ENCODE peak calls at places on chromosomes 1 and 21, in seven cellular contexts. Q is endothelial cell of umbilical vein, K is H1, J is HCT116, S is A549, U is HepG2, R is GM12878. T is an unnamed sample.

GRCh38 chr1:41696381-41696780 is 211.9 kb upstream of the EDN2 start:
- DNase-seq in J (no peak), U (no peak), K (no peak), Q (no peak), S (no peak), R (no peak), T (no peak)

GRCh38 chr1:24659993-24660665 is 17.0 kb downstream of the SRRM1 start:
- DNase-seq in J (no peak), S (no peak), U (no peak), K (no peak), Q (no peak), R (no peak), T (no peak)

GRCh38 chr1:39613250-39613649 is 26.2 kb downstream of the HEYL start:
- DNase-seq in S (no peak), U (no peak), R (no peak), J (no peak), K (no peak), Q (no peak), T (no peak)

GRCh38 chr1:243598433-243598832 is 251.6 kb downstream of the AKT3 start:
- DNase-seq in K (no peak), R (no peak), Q (no peak), J (no peak), U (no peak), S (peak; percentile 39), T (peak; percentile 86)

GRCh38 chr1:110035236-110035752 is 870 bp downstream of the STRIP1 start:
- DNase-seq in U (no peak), J (no peak), R (no peak), Q (no peak), K (no peak), S (no peak), T (no peak)

GRCh38 chr21:25330266-25330665 is 277.0 kb downstream of the MRPL39 start:
- DNase-seq in S (no peak), J (no peak), K (no peak), Q (no peak), U (no peak), R (no peak), T (no peak)

GRCh38 chr1:172603816-172604215 is 55.1 kb upstream of the FASLG start:
- DNase-seq in Q (no peak), K (no peak), R (no peak), U (no peak), S (no peak), J (no peak), T (no peak)

GRCh38 chr1:192524223-192524622 is 51.4 kb upstream of the RGS1 start:
- DNase-seq in S (no peak), K (no peak), Q (peak; percentile 67), R (no peak), J (no peak), U (no peak), T (no peak)

GRCh38 chr1:210400043-210400840 is 71.5 kb downstream of the HHAT start:
- DNase-seq in J (peak; percentile 46), U (peak; percentile 65), S (peak; percentile 71), R (peak; percentile 74), Q (peak; percentile 48), K (peak; percentile 78), T (peak; percentile 54)

GRCh38 chr1:31798433-31799195 is 17.2 kb downstream of the SPOCD1 start:
- DNase-seq in K (no peak), Q (peak; percentile 88), U (peak; percentile 16), J (no peak), S (peak; percentile 35), R (no peak), T (peak; percentile 39)

GRCh38 chr21:23585419-23585818 is 2021.9 kb downstream of the MRPL39 start:
- DNase-seq in R (no peak), J (no peak), Q (no peak), U (no peak), S (no peak), K (no peak), T (no peak)

GRCh38 chr1:217188280-217189235 is 442.3 kb downstream of the GPATCH2 start:
- DNase-seq in S (no peak), J (no peak), U (no peak), Q (no peak), R (no peak), K (no peak), T (no peak)

GRCh38 chr21:27423073-27423472 is 456.2 kb upstream of the ADAMTS5 start:
- DNase-seq in S (no peak), J (no peak), R (no peak), K (no peak), Q (no peak), U (no peak), T (no peak)

GRCh38 chr1:155272466-155273133 is 704 bp downstream of the CLK2 start:
- DNase-seq in S (peak; percentile 72), U (peak; percentile 42), J (no peak), K (no peak), R (no peak), Q (peak; percentile 57), T (no peak)

GRCh38 chr1:230141002-230141648 is 74.1 kb downstream of the GALNT2 start:
- DNase-seq in K (no peak), Q (no peak), R (no peak), U (no peak), S (no peak), J (no peak), T (no peak)

GRCh38 chr1:218478336-218478735 is 133.2 kb downstream of the TGFB2 start:
- DNase-seq in J (no peak), S (peak; percentile 74), Q (no peak), U (peak; percentile 39), R (no peak), K (no peak), T (peak; percentile 28)

GRCh38 chr1:185244015-185244747 is 72.9 kb downstream of the IVNS1ABP start:
- DNase-seq in R (no peak), K (no peak), S (peak; percentile 7), U (no peak), Q (peak; percentile 58), J (no peak), T (peak; percentile 11)

GRCh38 chr21:32467291-32467690 is 54.8 kb downstream of the EVA1C start:
- DNase-seq in K (no peak), Q (no peak), J (no peak), S (no peak), R (no peak), U (no peak), T (no peak)

GRCh38 chr1:151990058-151990855 is 3.4 kb downstream of the S100A10 start:
- DNase-seq in S (no peak), Q (peak; percentile 13), R (no peak), J (no peak), U (no peak), K (no peak), T (no peak)
- TF ChIP-seq POLR2A in S (no peak), Q (no peak), R (no peak), J (no peak), U (no peak), K (no peak), T (no peak)

DNA sequence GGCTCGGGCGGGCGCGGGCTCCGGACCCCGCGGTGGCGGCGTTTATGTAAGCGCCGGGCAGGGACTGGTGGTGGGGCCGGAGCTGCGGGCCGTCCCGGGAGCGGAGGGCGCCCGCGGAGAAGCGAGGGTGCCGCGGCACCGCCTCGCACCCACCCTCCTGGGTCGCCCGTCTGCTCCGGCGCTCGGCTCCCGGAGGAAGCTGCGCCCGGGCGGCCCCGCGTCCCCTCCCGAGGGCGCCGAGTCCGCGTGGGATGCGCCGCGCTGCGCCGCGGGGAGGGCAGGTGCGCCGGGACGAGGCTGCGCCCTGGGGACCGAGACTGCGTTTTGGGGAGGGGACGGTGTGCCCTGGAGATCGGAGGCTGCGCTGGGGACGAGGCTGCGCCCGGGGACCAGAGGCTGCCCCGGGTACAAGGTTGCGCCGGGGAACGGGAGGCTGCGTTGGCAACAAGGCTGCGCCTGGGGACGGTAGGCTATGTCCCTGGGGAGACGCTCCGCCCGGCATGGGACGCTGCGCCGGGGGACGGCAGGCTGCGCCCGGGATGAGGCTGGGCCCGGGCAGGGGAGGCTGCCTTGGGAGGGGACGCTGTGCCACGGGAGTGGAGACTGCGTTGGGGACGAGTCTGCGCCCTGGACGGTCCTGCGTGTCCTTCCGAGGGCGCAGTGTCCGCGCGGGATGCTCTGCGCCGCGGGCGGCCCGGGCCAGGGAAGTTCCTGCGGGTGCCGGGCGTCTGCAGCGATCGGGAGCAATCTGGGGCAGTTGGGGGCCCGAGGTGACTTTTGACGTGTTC is 632 bp downstream of the ADARB1 start:
- DNase-seq in J (no peak), S (peak; percentile 39), K (peak; percentile 67), R (no peak), U (no peak), Q (peak; percentile 38), T (peak; percentile 70)
- TF ChIP-seq MAX in J (peak; percentile 4), S (peak; percentile 17), K (no peak), R (no peak), U (peak; percentile 23), Q (no peak), T (no peak)

GRCh38 chr21:46193829-46194373 is 9.6 kb upstream of the SPATC1L start:
- DNase-seq in R (no peak), Q (no peak), S (no peak), J (no peak), U (no peak), K (peak; percentile 13), T (no peak)
- TF ChIP-seq POLR2A in R (no peak), Q (no peak), S (no peak), J (no peak), U (no peak), K (no peak), T (no peak)

GRCh38 chr1:94246692-94247145 is 9.3 kb upstream of the ARHGAP29 start:
- DNase-seq in Q (peak; percentile 69), U (no peak), K (no peak), S (no peak), J (no peak), R (no peak), T (no peak)

GRCh38 chr1:94248956-94249688 is 11.7 kb upstream of the ARHGAP29 start:
- DNase-seq in Q (no peak), U (no peak), K (no peak), R (no peak), S (no peak), J (no peak), T (no peak)

GRCh38 chr1:94245747-94246438 is 8.5 kb upstream of the ARHGAP29 start:
- DNase-seq in U (no peak), R (no peak), Q (peak; percentile 65), J (no peak), K (no peak), S (no peak), T (no peak)

GRCh38 chr1:94244816-94245215 is 7.4 kb upstream of the ARHGAP29 start:
- DNase-seq in U (no peak), Q (peak; percentile 49), K (no peak), J (no peak), R (no peak), S (no peak), T (no peak)

DNA sequence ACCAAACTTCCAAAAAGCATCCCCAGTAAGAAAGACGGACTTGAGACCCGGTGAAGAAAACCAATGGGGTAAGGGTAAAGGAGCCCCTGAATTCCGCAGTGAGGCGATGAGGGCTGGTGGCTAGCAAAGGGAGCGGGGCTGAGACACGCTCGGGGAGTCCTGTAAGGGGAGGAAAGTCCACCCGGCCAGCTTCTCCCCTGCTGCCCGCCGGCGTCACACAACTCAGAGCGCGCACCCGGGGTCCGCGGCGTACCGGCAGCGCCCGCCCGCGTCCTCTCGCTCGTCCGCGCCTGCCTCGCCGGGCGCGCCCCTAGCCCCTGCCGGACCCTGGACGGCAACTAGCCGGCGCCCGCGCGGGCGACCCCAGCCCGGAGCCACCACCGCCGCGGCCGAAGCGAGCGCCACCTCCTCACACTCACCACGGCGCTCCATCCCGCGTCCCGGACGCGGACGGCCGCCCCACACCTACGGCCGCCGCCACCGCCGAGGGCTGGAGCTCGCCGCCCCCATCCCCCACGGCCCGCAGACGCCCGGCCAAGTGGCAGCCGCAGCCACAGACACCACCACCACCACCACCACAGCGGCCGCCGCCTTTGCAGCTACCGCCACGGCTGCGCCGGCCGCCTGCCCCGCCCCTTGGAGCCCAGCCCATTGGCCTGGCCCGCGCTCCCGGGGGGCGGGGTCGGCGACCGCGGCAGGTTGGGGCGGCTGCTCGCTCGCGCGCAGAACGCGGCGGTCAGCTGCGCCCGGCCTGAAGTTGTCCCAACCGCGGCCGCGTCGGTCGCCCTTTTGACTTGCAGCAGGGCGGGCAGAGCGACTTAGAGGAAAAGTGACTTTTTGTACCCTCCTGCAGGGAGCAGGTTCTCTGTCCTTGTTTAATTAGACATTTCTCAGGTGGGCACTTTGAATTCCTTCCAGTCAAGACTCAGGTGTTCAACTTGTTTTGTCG is 10.0 kb upstream of the ARHGAP29 start:
- DNase-seq in S (peak; percentile 68), J (peak; percentile 67), Q (peak; percentile 80), U (peak; percentile 57), R (no peak), K (peak; percentile 91), T (peak; percentile 56)
- TF ChIP-seq MAX in S (no peak), J (peak; percentile 13), Q (no peak), U (peak; percentile 60), R (no peak), K (no peak), T (no peak)

T was measured in NB4.